ENCODE peak calls at places on chromosomes 12 and 14, in five cellular contexts. F is neural crest cell, L is GM13976, V is kidney, T is AG09319. M is an unnamed sample.
A peak's percentile ranks its signal among the peaks of the same experiment; 100 is the strongest.

GRCh38 chr12:52812749-52813148 is 1.2 kb downstream of the KRT4 start:
- DNase-seq in V (no peak), F (no peak), T (no peak), L (no peak), M (no peak)

GRCh38 chr12:116582610-116583009 is 23.4 kb downstream of the MAP1LC3B2 start:
- DNase-seq in F (no peak), V (peak; percentile 91), T (no peak), L (no peak), M (no peak)

GRCh38 chr14:105866841-105867321 is 340.5 kb downstream of the TMEM121 start:
- DNase-seq in F (no peak), T (no peak), L (no peak), V (no peak), M (no peak)

GRCh38 chr14:100221419-100222218 is 17.3 kb upstream of the YY1 start:
- DNase-seq in T (no peak), V (peak; percentile 82), L (peak; percentile 71), F (peak; percentile 39), M (peak; percentile 25)

GRCh38 chr12:32134144-32134888 is 27.7 kb downstream of the BICD1 start:
- DNase-seq in V (no peak), F (no peak), L (peak; percentile 51), T (no peak), M (peak; percentile 63)

GRCh38 chr12:26863515-26863914 is 30.5 kb upstream of the ITPR2 start:
- DNase-seq in T (no peak), F (no peak), L (no peak), V (no peak), M (no peak)

GRCh38 chr12:105427883-105428282 is 97.4 kb downstream of the C12orf75 start:
- DNase-seq in F (no peak), V (no peak), L (no peak), T (no peak), M (no peak)

GRCh38 chr12:126974779-126975178 is 1292.2 kb upstream of the TMEM132C start:
- DNase-seq in T (no peak), V (no peak), L (no peak), F (no peak), M (no peak)

GRCh38 chr14:91867316-91867988 is at the start of gene TC2N:
- DNase-seq in L (no peak), V (peak; percentile 49), F (no peak), T (no peak), M (no peak)

GRCh38 chr14:73771848-73772705 is 57.9 kb upstream of the PNMA1 start:
- DNase-seq in V (peak; percentile 89), L (peak; percentile 75), T (no peak), F (no peak), M (no peak)

GRCh38 chr14:99327458-99328250 is 55.7 kb upstream of the BCL11B start:
- DNase-seq in V (no peak), T (no peak), F (no peak), L (no peak), M (no peak)

GRCh38 chr12:52759695-52760094 is 17.4 kb downstream of the KRT76 start:
- DNase-seq in F (no peak), L (no peak), T (no peak), V (no peak), M (no peak)

GRCh38 chr12:131863711-131864396 is 30.6 kb upstream of the ULK1 start:
- DNase-seq in T (no peak), F (no peak), L (no peak), V (peak; percentile 57), M (no peak)

GRCh38 chr14:104757238-104757585 is 4.3 kb downstream of the SIVA1 start:
- DNase-seq in F (no peak), T (no peak), V (peak; percentile 62), L (no peak), M (no peak)

GRCh38 chr14:105485720-105486332 is 860 bp upstream of the CRIP1 start:
- DNase-seq in T (no peak), L (peak; percentile 71), V (no peak), F (peak; percentile 59), M (no peak)

GRCh38 chr12:47777741-47778558 is 4.9 kb downstream of the SLC48A1 start:
- DNase-seq in T (no peak), V (peak; percentile 81), F (no peak), L (no peak), M (no peak)

GRCh38 chr12:92417343-92417742 is 271.7 kb upstream of the BTG1 start:
- DNase-seq in L (no peak), V (no peak), F (no peak), T (no peak), M (no peak)
- TF ChIP-seq CTCF in L (no peak), V (no peak), F (no peak), T (no peak), M (no peak)

GRCh38 chr14:95834491-95834890 is 42.1 kb upstream of the TUNAR start:
- DNase-seq in V (no peak), T (no peak), L (no peak), F (no peak), M (no peak)

GRCh38 chr14:95841680-95842079 is 35.0 kb upstream of the TUNAR start:
- DNase-seq in V (no peak), T (no peak), L (no peak), F (no peak), M (no peak)

GRCh38 chr14:95840094-95840493 is 36.5 kb upstream of the TUNAR start:
- DNase-seq in L (no peak), F (no peak), V (no peak), T (no peak), M (no peak)

GRCh38 chr14:95835331-95835730 is 41.3 kb upstream of the TUNAR start:
- DNase-seq in F (no peak), T (no peak), V (no peak), L (no peak), M (no peak)

GRCh38 chr14:95838862-95839261 is 37.8 kb upstream of the TUNAR start:
- DNase-seq in F (no peak), L (no peak), T (no peak), V (no peak), M (no peak)
- TF ChIP-seq CTCF in F (no peak), L (no peak), T (no peak), V (no peak), M (no peak)

GRCh38 chr14:65959563-65960024 is 526.6 kb upstream of the CCDC196 start:
- DNase-seq in V (no peak), L (no peak), T (no peak), F (no peak), M (no peak)
- TF ChIP-seq CTCF in V (no peak), L (no peak), T (no peak), F (peak; percentile 44), M (peak; percentile 55)

GRCh38 chr14:43022094-43022800 is 1415.6 kb downstream of the LRFN5 start:
- DNase-seq in T (no peak), V (no peak), F (no peak), L (no peak), M (no peak)
- TF ChIP-seq CTCF in T (no peak), V (no peak), F (no peak), L (no peak), M (no peak)

DNA sequence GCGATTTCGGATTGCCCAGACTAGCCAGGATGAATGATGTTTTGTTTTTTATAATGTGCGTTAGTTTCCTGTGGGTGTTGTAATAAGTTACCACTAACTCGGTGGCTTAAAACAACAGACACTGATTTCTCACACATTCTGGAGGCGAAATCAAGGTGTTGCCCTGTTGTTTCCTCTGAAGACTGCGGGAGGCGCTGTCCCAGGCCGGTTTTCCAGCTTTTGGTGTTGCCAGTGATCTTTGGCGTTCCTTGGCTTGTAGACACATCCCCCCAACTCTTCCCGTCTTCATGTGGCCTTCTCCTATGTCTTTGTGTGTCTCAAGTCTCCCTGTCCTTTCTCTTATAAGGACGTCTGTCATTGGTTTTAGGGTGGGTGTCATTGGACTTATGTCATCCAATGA is 267.7 kb downstream of the AACS start:
- DNase-seq in F (no peak), L (no peak), V (no peak), T (no peak), M (no peak)
- TF ChIP-seq CTCF in F (peak; percentile 38), L (no peak), V (no peak), T (no peak), M (peak; percentile 10)

DNA sequence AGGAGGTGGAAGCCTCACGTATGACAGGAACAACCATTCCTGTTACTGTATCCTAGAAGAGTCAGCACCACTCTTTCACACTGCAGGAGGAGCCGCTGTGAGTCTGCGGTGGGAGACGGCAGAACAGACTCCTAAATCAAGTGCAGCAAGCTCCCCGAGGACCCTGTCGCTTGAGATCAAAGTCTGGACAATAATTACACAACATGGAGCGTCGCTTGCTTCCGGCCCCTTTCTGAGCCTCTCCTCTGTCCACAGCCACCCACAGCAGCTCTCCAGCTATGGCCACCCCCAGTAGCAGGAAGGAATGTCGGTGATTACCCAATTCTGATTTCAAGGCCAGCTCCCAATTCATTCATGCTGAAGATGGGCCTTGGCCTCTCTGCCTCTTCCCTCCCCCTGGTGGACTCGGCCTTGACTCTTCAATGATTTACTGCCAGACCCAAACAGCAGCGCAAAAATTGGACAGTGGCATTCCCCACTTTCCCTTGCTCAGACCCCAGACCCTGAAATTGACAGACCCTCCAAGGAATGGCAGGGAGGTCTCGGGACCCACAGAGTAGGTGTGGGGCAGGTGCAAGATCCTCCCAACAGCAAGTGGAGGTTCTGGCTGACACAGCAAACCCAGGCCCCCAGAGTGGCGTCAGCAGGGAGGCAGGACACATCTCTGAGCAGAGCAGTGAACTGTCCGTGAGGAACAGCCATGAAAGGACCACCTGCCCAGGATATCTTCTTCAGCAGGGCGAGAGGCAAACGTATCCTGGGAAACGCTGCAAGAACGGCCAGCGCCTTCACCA is 272.7 kb upstream of the DIO3 start:
- DNase-seq in F (no peak), L (no peak), T (no peak), V (no peak), M (no peak)
- TF ChIP-seq CTCF in F (no peak), L (no peak), T (no peak), V (no peak), M (no peak)

GRCh38 chr12:122519418-122519817 is 7.3 kb downstream of the RSRC2 start:
- DNase-seq in T (no peak), V (no peak), L (no peak), F (no peak), M (no peak)
- TF ChIP-seq CTCF in T (no peak), V (no peak), L (no peak), F (no peak), M (peak; percentile 27)

GRCh38 chr14:34063470-34064164 is 112.7 kb upstream of the EGLN3 start:
- DNase-seq in F (no peak), L (no peak), T (no peak), V (no peak), M (no peak)

GRCh38 chr14:34065222-34065621 is 114.3 kb upstream of the EGLN3 start:
- DNase-seq in F (no peak), T (no peak), L (no peak), V (no peak), M (no peak)

GRCh38 chr14:34064349-34064748 is 113.5 kb upstream of the EGLN3 start:
- DNase-seq in T (no peak), F (no peak), V (no peak), L (no peak), M (peak; percentile 18)

GRCh38 chr14:34062353-34062973 is 111.6 kb upstream of the EGLN3 start:
- DNase-seq in L (no peak), T (no peak), V (no peak), F (no peak), M (no peak)

DNA sequence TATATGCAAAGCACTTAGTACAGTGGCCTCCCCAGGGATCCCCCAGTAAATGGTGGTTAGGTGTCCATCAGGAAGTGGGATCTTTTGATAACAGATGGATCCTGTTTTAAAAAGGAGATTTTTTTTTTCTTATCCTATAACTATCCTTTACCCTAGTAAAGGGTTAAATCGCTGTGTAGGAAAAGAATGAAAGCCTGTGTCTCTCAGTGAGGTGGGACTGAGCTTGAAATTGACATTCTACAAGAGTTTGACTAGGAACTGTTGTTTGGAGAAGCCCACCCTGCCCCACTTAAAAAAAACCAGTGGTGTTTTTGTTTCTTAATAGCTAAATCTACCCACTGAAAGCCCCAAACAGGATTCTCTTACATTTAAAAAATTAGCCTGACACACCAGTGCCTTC is 112.2 kb upstream of the EGLN3 start:
- DNase-seq in L (no peak), T (no peak), F (no peak), V (no peak), M (no peak)
- TF ChIP-seq CTCF in L (no peak), T (no peak), F (no peak), V (no peak), M (no peak)

M was measured in HFFc6.